ENCODE peak calls at places on chromosomes 5 and 9, in ten cellular contexts. H is mammary epithelial cell; N is mucosa of gallbladder; J is GM13977; C is activated CD8-positive, alpha-beta memory T cell treated with anti-CD3 and anti-CD28 coated beads for 24 hours; F is naive thymus-derived CD8-positive, alpha-beta T cell; L is T1000; Q is NCI-H1105 treated with DMSO at 0.1 percent for 48 hours; Z is NCI-H2029; T is posterior cingulate gyrus. D is an unnamed sample.

GRCh38 chr5:126449751-126450271 is 26.6 kb downstream of the GRAMD2B start:
- DNase-seq in C (peak), Q (no peak), L (no peak), Z (no peak), H (peak), T (no peak), J (peak), F (peak), N (no peak), D (peak)

GRCh38 chr5:129271309-129271708 is 176.8 kb downstream of the ISOC1 start:
- DNase-seq in N (no peak), F (no peak), Q (no peak), L (no peak), J (no peak), C (no peak), Z (no peak), T (no peak), H (peak), D (no peak)

GRCh38 chr5:131994090-131994489 is 17.4 kb downstream of the ACSL6 start:
- DNase-seq in L (no peak), N (no peak), Z (no peak), J (no peak), H (no peak), C (no peak), Q (no peak), F (no peak), T (peak), D (no peak)

GRCh38 chr9:110015759-110016158 is 192.2 kb downstream of the C9orf152 start:
- DNase-seq in N (no peak), C (no peak), T (no peak), L (peak), Q (no peak), Z (peak), F (no peak), J (no peak), H (peak), D (no peak)

GRCh38 chr5:80487829-80488708 is at the start of gene FAM151B:
- DNase-seq in L (peak), Z (peak), F (peak), N (peak), J (peak), Q (peak), H (peak), T (peak), C (peak), D (peak)

GRCh38 chr9:98108540-98109031 is 10.4 kb downstream of the TRIM14 start:
- DNase-seq in N (no peak), Q (no peak), F (no peak), L (no peak), Z (no peak), J (peak), C (peak), T (no peak), H (no peak), D (no peak)

GRCh38 chr5:176794509-176794908 is 15.8 kb upstream of the UNC5A start:
- DNase-seq in H (no peak), Z (no peak), Q (no peak), T (no peak), C (no peak), F (no peak), L (no peak), N (no peak), J (no peak), D (no peak)

GRCh38 chr9:131111854-131112311 is 13.5 kb upstream of the NUP214 start:
- DNase-seq in H (no peak), Z (no peak), N (no peak), Q (no peak), J (peak), F (no peak), C (no peak), L (no peak), T (peak), D (no peak)

GRCh38 chr9:93645149-93645889 is 68.9 kb downstream of the PHF2 start:
- DNase-seq in T (peak), N (no peak), Z (no peak), Q (no peak), H (no peak), J (no peak), C (peak), F (no peak), L (no peak), D (no peak)

GRCh38 chr5:41161271-41161670 is 52.1 kb downstream of the C6 start:
- DNase-seq in Q (no peak), L (no peak), N (no peak), F (no peak), J (no peak), T (no peak), H (no peak), Z (no peak), C (no peak), D (no peak)

GRCh38 chr5:112154940-112155686 is 264.0 kb downstream of the EPB41L4A start:
- DNase-seq in H (peak), F (no peak), Q (no peak), C (no peak), N (no peak), Z (no peak), T (no peak), J (no peak), L (no peak), D (no peak)

GRCh38 chr9:69134412-69134811 is 39.7 kb upstream of the TJP2 start:
- DNase-seq in N (no peak), C (no peak), H (no peak), Z (peak), L (no peak), T (no peak), F (no peak), Q (no peak), J (no peak), D (no peak)

GRCh38 chr5:79077680-79078365 is 8.3 kb downstream of the BHMT2 start:
- DNase-seq in N (no peak), Q (no peak), T (no peak), Z (no peak), L (no peak), J (no peak), C (no peak), F (no peak), H (peak), D (no peak)

GRCh38 chr5:14464661-14465060 is 116.9 kb upstream of the OTULINL start:
- DNase-seq in C (no peak), L (no peak), F (no peak), Q (peak), N (no peak), T (no peak), Z (peak), J (no peak), H (no peak), D (no peak)

GRCh38 chr5:169164481-169164925 is 136.4 kb downstream of the SLIT3 start:
- DNase-seq in H (peak), Q (no peak), C (no peak), L (peak), J (no peak), N (no peak), F (no peak), Z (no peak), T (peak), D (no peak)